ENCODE peak calls at places on chromosome 11, in six cellular contexts. One of them, this sample, is unnamed. For H3K36me3, the result is how much of the 10 kb centered on the place peaks cover.

GRCh38 chr11:30698425-30698824 is 112.3 kb upstream of the MPPED2 start:
- DNase-seq in mesenchymal stem cell: no peak
- DNase-seq in pancreas: no peak
- DNase-seq in thoracic aorta: no peak
- DNase-seq in transverse colon: no peak
- DNase-seq in mesendoderm: no peak
- DNase-seq in this sample: no peak

GRCh38 chr11:134542401-134543143 is 130.5 kb upstream of the B3GAT1 start:
- DNase-seq in mesenchymal stem cell: no peak
- DNase-seq in mesendoderm: no peak
- DNase-seq in pancreas: no peak
- DNase-seq in transverse colon: peak
- DNase-seq in thoracic aorta: no peak
- DNase-seq in this sample: no peak

GRCh38 chr11:59865031-59865430 is 1.3 kb downstream of the TCN1 start:
- DNase-seq in thoracic aorta: no peak
- DNase-seq in mesenchymal stem cell: no peak
- DNase-seq in pancreas: no peak
- DNase-seq in transverse colon: no peak
- DNase-seq in mesendoderm: no peak
- DNase-seq in this sample: no peak

GRCh38 chr11:97332271-97332670 is 942.5 kb downstream of the JRKL start:
- DNase-seq in mesenchymal stem cell: no peak
- DNase-seq in thoracic aorta: no peak
- DNase-seq in transverse colon: no peak
- DNase-seq in pancreas: no peak
- DNase-seq in mesendoderm: peak
- DNase-seq in this sample: no peak

GRCh38 chr11:61919113-61919840 is 1.9 kb upstream of the RAB3IL1 start:
- DNase-seq in pancreas: no peak
- DNase-seq in mesendoderm: no peak
- DNase-seq in mesenchymal stem cell: no peak
- DNase-seq in transverse colon: no peak
- DNase-seq in thoracic aorta: no peak
- DNase-seq in this sample: peak

GRCh38 chr11:86644291-86644690 is 28.1 kb downstream of the ME3 start:
- DNase-seq in mesendoderm: no peak
- DNase-seq in transverse colon: no peak
- DNase-seq in pancreas: no peak
- DNase-seq in thoracic aorta: no peak
- DNase-seq in mesenchymal stem cell: peak
- DNase-seq in this sample: no peak

GRCh38 chr11:18321622-18321990 is 334 bp downstream of the HPS5 start:
- DNase-seq in transverse colon: no peak
- DNase-seq in mesendoderm: no peak
- DNase-seq in mesenchymal stem cell: no peak
- DNase-seq in pancreas: no peak
- DNase-seq in thoracic aorta: no peak
- DNase-seq in this sample: no peak

GRCh38 chr11:19846654-19847330 is 134.2 kb downstream of the NAV2 start:
- DNase-seq in thoracic aorta: no peak
- DNase-seq in mesenchymal stem cell: peak
- DNase-seq in mesendoderm: no peak
- DNase-seq in transverse colon: no peak
- DNase-seq in pancreas: no peak
- DNase-seq in this sample: no peak

GRCh38 chr11:133029096-133029495 is 503.2 kb downstream of the OPCML start:
- DNase-seq in pancreas: no peak
- DNase-seq in mesendoderm: no peak
- DNase-seq in transverse colon: no peak
- DNase-seq in mesenchymal stem cell: no peak
- DNase-seq in thoracic aorta: no peak
- DNase-seq in this sample: no peak

GRCh38 chr11:67287355-67288197 is 1.5 kb upstream of the ANKRD13D start:
- DNase-seq in pancreas: no peak
- DNase-seq in mesenchymal stem cell: no peak
- DNase-seq in transverse colon: no peak
- DNase-seq in thoracic aorta: no peak
- DNase-seq in mesendoderm: no peak
- DNase-seq in this sample: no peak

GRCh38 chr11:67284811-67285540 is 4.1 kb upstream of the ANKRD13D start:
- DNase-seq in mesenchymal stem cell: no peak
- DNase-seq in pancreas: no peak
- DNase-seq in transverse colon: no peak
- DNase-seq in mesendoderm: no peak
- DNase-seq in thoracic aorta: no peak
- DNase-seq in this sample: no peak

GRCh38 chr11:67288198-67288451 is 978 bp upstream of the ANKRD13D start:
- DNase-seq in thoracic aorta: no peak
- DNase-seq in mesenchymal stem cell: no peak
- DNase-seq in mesendoderm: no peak
- DNase-seq in pancreas: no peak
- DNase-seq in transverse colon: no peak
- DNase-seq in this sample: no peak

GRCh38 chr11:67285541-67286498 is 3.3 kb upstream of the ANKRD13D start:
- DNase-seq in pancreas: no peak
- DNase-seq in thoracic aorta: no peak
- DNase-seq in mesenchymal stem cell: no peak
- DNase-seq in transverse colon: no peak
- DNase-seq in mesendoderm: no peak
- DNase-seq in this sample: no peak

GRCh38 chr11:67286621-67287333 is 2.3 kb upstream of the ANKRD13D start:
- DNase-seq in mesenchymal stem cell: no peak
- DNase-seq in mesendoderm: no peak
- DNase-seq in pancreas: no peak
- DNase-seq in transverse colon: no peak
- DNase-seq in thoracic aorta: no peak
- DNase-seq in this sample: no peak
- H3K36me3 ChIP-seq in mesenchymal stem cell: half or more
- H3K36me3 ChIP-seq in mesendoderm: under half
- H3K36me3 ChIP-seq in pancreas: under half
- H3K36me3 ChIP-seq in transverse colon: under half
- H3K36me3 ChIP-seq in thoracic aorta: under half
- H3K36me3 ChIP-seq in this sample: half or more

DNA sequence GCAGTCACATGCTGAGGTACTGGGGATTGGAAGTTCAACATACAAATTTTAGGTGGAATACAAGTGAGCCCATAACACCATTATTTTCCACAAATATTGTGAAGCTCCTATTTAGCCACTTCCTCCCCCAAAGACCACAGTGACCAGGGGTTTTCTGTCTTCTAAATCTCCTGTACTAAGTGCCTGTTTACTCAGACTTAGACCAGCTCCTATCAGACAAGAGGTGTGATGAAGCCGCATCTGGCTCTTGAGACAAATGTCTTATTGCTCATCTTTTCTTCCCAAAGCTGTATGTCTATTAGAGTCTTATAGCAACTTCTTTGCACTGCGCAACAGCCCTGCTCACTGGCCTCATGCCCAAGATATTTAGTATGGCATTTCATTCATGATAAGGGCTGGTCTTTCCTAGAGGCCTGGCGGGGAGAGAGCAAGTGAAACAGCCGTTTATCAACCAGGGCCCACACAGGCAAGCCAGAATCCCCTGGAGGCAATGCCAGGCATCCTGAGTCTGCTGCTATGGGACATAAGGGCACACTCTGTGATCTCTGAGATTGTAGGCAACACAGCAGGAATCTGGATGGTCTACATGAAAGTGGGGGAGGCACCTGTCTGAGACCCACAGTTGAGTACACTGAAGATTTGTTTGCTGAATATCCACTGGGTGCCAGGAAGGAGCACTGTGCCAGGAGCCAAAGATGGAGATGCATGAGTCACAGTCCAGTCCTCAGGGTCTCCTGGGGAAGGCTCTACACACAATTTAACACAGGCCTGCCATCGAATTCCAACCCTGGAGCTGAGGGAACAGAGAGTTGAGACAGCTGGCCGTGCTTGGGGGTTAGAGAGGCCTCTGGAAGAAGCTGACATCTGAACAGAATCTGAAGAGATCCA is 78.5 kb upstream of the NCAM1 start:
- DNase-seq in mesendoderm: no peak
- DNase-seq in thoracic aorta: no peak
- DNase-seq in mesenchymal stem cell: no peak
- DNase-seq in transverse colon: no peak
- DNase-seq in pancreas: no peak
- DNase-seq in this sample: no peak
- H3K36me3 ChIP-seq in mesendoderm: under half
- H3K36me3 ChIP-seq in thoracic aorta: under half
- H3K36me3 ChIP-seq in mesenchymal stem cell: under half
- H3K36me3 ChIP-seq in transverse colon: under half
- H3K36me3 ChIP-seq in pancreas: under half
- H3K36me3 ChIP-seq in this sample: under half

GRCh38 chr11:589798-590197 is 13.5 kb downstream of the PHRF1 start:
- DNase-seq in thoracic aorta: no peak
- DNase-seq in mesenchymal stem cell: no peak
- DNase-seq in mesendoderm: no peak
- DNase-seq in pancreas: no peak
- DNase-seq in transverse colon: no peak
- DNase-seq in this sample: no peak

GRCh38 chr11:590997-591396 is 14.7 kb downstream of the PHRF1 start:
- DNase-seq in pancreas: no peak
- DNase-seq in transverse colon: no peak
- DNase-seq in mesenchymal stem cell: no peak
- DNase-seq in mesendoderm: no peak
- DNase-seq in thoracic aorta: no peak
- DNase-seq in this sample: no peak

GRCh38 chr11:587546-587945 is 11.3 kb downstream of the PHRF1 start:
- DNase-seq in thoracic aorta: no peak
- DNase-seq in pancreas: no peak
- DNase-seq in transverse colon: no peak
- DNase-seq in mesendoderm: no peak
- DNase-seq in mesenchymal stem cell: no peak
- DNase-seq in this sample: no peak

GRCh38 chr11:586376-587316 is 10.4 kb downstream of the PHRF1 start:
- DNase-seq in transverse colon: no peak
- DNase-seq in thoracic aorta: no peak
- DNase-seq in mesenchymal stem cell: no peak
- DNase-seq in pancreas: no peak
- DNase-seq in mesendoderm: no peak
- DNase-seq in this sample: no peak

DNA sequence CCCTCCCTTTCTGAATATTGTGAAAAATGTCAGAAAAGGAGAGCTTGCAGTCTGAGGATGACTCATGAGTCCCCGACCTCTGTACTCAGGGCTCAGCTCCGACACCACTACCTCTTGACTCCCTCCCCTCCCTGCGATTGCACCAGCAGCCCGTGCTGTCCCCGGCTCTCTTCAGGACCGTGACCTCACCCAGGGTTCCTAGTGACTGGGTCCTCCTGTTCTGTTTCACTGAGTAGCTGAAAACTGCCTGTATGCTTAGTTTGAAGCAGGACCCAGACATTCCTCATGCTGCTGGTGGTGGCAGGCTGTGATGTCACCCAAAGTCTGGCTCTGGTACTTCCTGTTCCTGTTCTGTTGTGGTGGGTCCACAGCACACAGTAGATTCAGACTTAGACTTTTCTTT is 11.7 kb downstream of the PHRF1 start:
- DNase-seq in pancreas: no peak
- DNase-seq in mesenchymal stem cell: peak
- DNase-seq in mesendoderm: peak
- DNase-seq in transverse colon: no peak
- DNase-seq in thoracic aorta: no peak
- DNase-seq in this sample: no peak
- H3K36me3 ChIP-seq in pancreas: under half
- H3K36me3 ChIP-seq in mesenchymal stem cell: half or more
- H3K36me3 ChIP-seq in mesendoderm: under half
- H3K36me3 ChIP-seq in transverse colon: half or more
- H3K36me3 ChIP-seq in thoracic aorta: half or more
- H3K36me3 ChIP-seq in this sample: under half

GRCh38 chr11:9150944-9151343 is 59.5 kb upstream of the SCUBE2 start:
- DNase-seq in mesendoderm: no peak
- DNase-seq in transverse colon: no peak
- DNase-seq in mesenchymal stem cell: peak
- DNase-seq in pancreas: no peak
- DNase-seq in thoracic aorta: no peak
- DNase-seq in this sample: no peak
- H3K36me3 ChIP-seq in mesendoderm: under half
- H3K36me3 ChIP-seq in transverse colon: under half
- H3K36me3 ChIP-seq in mesenchymal stem cell: half or more
- H3K36me3 ChIP-seq in pancreas: under half
- H3K36me3 ChIP-seq in thoracic aorta: under half
- H3K36me3 ChIP-seq in this sample: under half